ENCODE peak calls at places on chromosomes 3 and 15, in five cellular contexts. One of them, this sample, is unnamed.

GRCh38 chr3:40071683-40072238 is 237.7 kb upstream of the EIF1B start:
- DNase-seq in CD8-positive, alpha-beta T cell: no peak
- DNase-seq in sigmoid colon: no peak
- DNase-seq in brain microvascular endothelial cell: no peak
- DNase-seq in H9: no peak
- DNase-seq in this sample: no peak

GRCh38 chr15:65904301-65904700 is 35.0 kb downstream of the RAB11A start:
- DNase-seq in CD8-positive, alpha-beta T cell: no peak
- DNase-seq in sigmoid colon: no peak
- DNase-seq in H9: peak; percentile 4
- DNase-seq in brain microvascular endothelial cell: peak; percentile 31
- DNase-seq in this sample: no peak

GRCh38 chr15:49023354-49023753 is 22.9 kb downstream of the SECISBP2L start:
- DNase-seq in sigmoid colon: no peak
- DNase-seq in brain microvascular endothelial cell: no peak
- DNase-seq in CD8-positive, alpha-beta T cell: no peak
- DNase-seq in H9: no peak
- DNase-seq in this sample: no peak

GRCh38 chr3:196016485-196016884 is 65.4 kb downstream of the TFRC start:
- DNase-seq in CD8-positive, alpha-beta T cell: no peak
- DNase-seq in sigmoid colon: no peak
- DNase-seq in brain microvascular endothelial cell: peak; percentile 82
- DNase-seq in H9: no peak
- DNase-seq in this sample: peak; percentile 54

GRCh38 chr3:155010416-155010815 is 69.7 kb upstream of the MME start:
- DNase-seq in CD8-positive, alpha-beta T cell: no peak
- DNase-seq in brain microvascular endothelial cell: no peak
- DNase-seq in sigmoid colon: no peak
- DNase-seq in H9: no peak
- DNase-seq in this sample: no peak

GRCh38 chr3:126969586-126969985 is 13.3 kb upstream of the PLXNA1 start:
- DNase-seq in brain microvascular endothelial cell: peak; percentile 47
- DNase-seq in CD8-positive, alpha-beta T cell: no peak
- DNase-seq in sigmoid colon: no peak
- DNase-seq in H9: no peak
- DNase-seq in this sample: no peak

GRCh38 chr15:39491115-39491916 is 89.6 kb upstream of the THBS1 start:
- DNase-seq in H9: no peak
- DNase-seq in brain microvascular endothelial cell: no peak
- DNase-seq in CD8-positive, alpha-beta T cell: no peak
- DNase-seq in sigmoid colon: no peak
- DNase-seq in this sample: no peak

GRCh38 chr3:52032702-52033408 is 23.5 kb downstream of the DUSP7 start:
- DNase-seq in brain microvascular endothelial cell: no peak
- DNase-seq in sigmoid colon: no peak
- DNase-seq in CD8-positive, alpha-beta T cell: no peak
- DNase-seq in H9: no peak
- DNase-seq in this sample: no peak

GRCh38 chr3:61202086-61202485 is 49.2 kb downstream of the FHIT start:
- DNase-seq in sigmoid colon: no peak
- DNase-seq in brain microvascular endothelial cell: no peak
- DNase-seq in H9: no peak
- DNase-seq in CD8-positive, alpha-beta T cell: no peak
- DNase-seq in this sample: no peak

GRCh38 chr3:83065861-83066260 is 1304.4 kb upstream of the GBE1 start:
- DNase-seq in H9: no peak
- DNase-seq in sigmoid colon: no peak
- DNase-seq in brain microvascular endothelial cell: no peak
- DNase-seq in CD8-positive, alpha-beta T cell: no peak
- DNase-seq in this sample: no peak

GRCh38 chr15:81216411-81216810 is 19.7 kb downstream of the IL16 start:
- DNase-seq in CD8-positive, alpha-beta T cell: no peak
- DNase-seq in H9: peak; percentile 68
- DNase-seq in brain microvascular endothelial cell: no peak
- DNase-seq in sigmoid colon: no peak
- DNase-seq in this sample: no peak

GRCh38 chr15:33565099-33565498 is 254.3 kb downstream of the RYR3 start:
- DNase-seq in sigmoid colon: no peak
- DNase-seq in CD8-positive, alpha-beta T cell: no peak
- DNase-seq in H9: no peak
- DNase-seq in brain microvascular endothelial cell: peak; percentile 90
- DNase-seq in this sample: peak; percentile 12

GRCh38 chr3:178915365-178915764 is 156.2 kb downstream of the ZMAT3 start:
- DNase-seq in sigmoid colon: no peak
- DNase-seq in H9: no peak
- DNase-seq in CD8-positive, alpha-beta T cell: no peak
- DNase-seq in brain microvascular endothelial cell: no peak
- DNase-seq in this sample: no peak

GRCh38 chr15:77870195-77871065 is 207.1 kb downstream of the TBC1D2B start:
- DNase-seq in CD8-positive, alpha-beta T cell: no peak
- DNase-seq in sigmoid colon: peak; percentile 68
- DNase-seq in H9: peak; percentile 90
- DNase-seq in brain microvascular endothelial cell: peak; percentile 57
- DNase-seq in this sample: peak; percentile 57

GRCh38 chr15:42056934-42057743 is 36.3 kb upstream of the PLA2G4E start:
- DNase-seq in brain microvascular endothelial cell: peak; percentile 40
- DNase-seq in H9: peak; percentile 95
- DNase-seq in sigmoid colon: no peak
- DNase-seq in CD8-positive, alpha-beta T cell: peak; percentile 76
- DNase-seq in this sample: peak; percentile 61

GRCh38 chr3:13172644-13173013 is 99.4 kb upstream of the IQSEC1 start:
- DNase-seq in CD8-positive, alpha-beta T cell: no peak
- DNase-seq in brain microvascular endothelial cell: no peak
- DNase-seq in H9: no peak
- DNase-seq in sigmoid colon: peak; percentile 46
- DNase-seq in this sample: no peak

GRCh38 chr3:14548321-14548729 is 8.2 kb upstream of the GRIP2 start:
- DNase-seq in CD8-positive, alpha-beta T cell: peak; percentile 35
- DNase-seq in H9: peak; percentile 72
- DNase-seq in sigmoid colon: peak; percentile 74
- DNase-seq in brain microvascular endothelial cell: peak; percentile 65
- DNase-seq in this sample: peak; percentile 29

GRCh38 chr15:98151098-98151497 is 190.6 kb downstream of the ARRDC4 start:
- DNase-seq in H9: no peak
- DNase-seq in CD8-positive, alpha-beta T cell: no peak
- DNase-seq in brain microvascular endothelial cell: no peak
- DNase-seq in sigmoid colon: no peak
- DNase-seq in this sample: no peak

GRCh38 chr3:24394754-24395153 is 99.9 kb downstream of the THRB start:
- DNase-seq in sigmoid colon: no peak
- DNase-seq in brain microvascular endothelial cell: no peak
- DNase-seq in H9: no peak
- DNase-seq in CD8-positive, alpha-beta T cell: no peak
- DNase-seq in this sample: no peak

GRCh38 chr15:58676766-58677165 is 72.7 kb downstream of the ADAM10 start:
- DNase-seq in sigmoid colon: no peak
- DNase-seq in H9: no peak
- DNase-seq in CD8-positive, alpha-beta T cell: no peak
- DNase-seq in brain microvascular endothelial cell: no peak
- DNase-seq in this sample: no peak

GRCh38 chr15:39720721-39721611 is 61.7 kb downstream of the FSIP1 start:
- DNase-seq in sigmoid colon: no peak
- DNase-seq in H9: no peak
- DNase-seq in brain microvascular endothelial cell: peak; percentile 4
- DNase-seq in CD8-positive, alpha-beta T cell: no peak
- DNase-seq in this sample: peak; percentile 82

GRCh38 chr15:39804026-39804425 is 21.4 kb upstream of the FSIP1 start:
- DNase-seq in sigmoid colon: no peak
- DNase-seq in H9: no peak
- DNase-seq in CD8-positive, alpha-beta T cell: no peak
- DNase-seq in brain microvascular endothelial cell: peak; percentile 26
- DNase-seq in this sample: no peak

GRCh38 chr3:95670765-95671164 is 1143.6 kb upstream of the EPHA6 start:
- DNase-seq in H9: no peak
- DNase-seq in sigmoid colon: no peak
- DNase-seq in CD8-positive, alpha-beta T cell: no peak
- DNase-seq in brain microvascular endothelial cell: no peak
- DNase-seq in this sample: no peak

GRCh38 chr3:172199850-172200369 is 160.5 kb downstream of the FNDC3B start:
- DNase-seq in CD8-positive, alpha-beta T cell: no peak
- DNase-seq in brain microvascular endothelial cell: no peak
- DNase-seq in H9: no peak
- DNase-seq in sigmoid colon: no peak
- DNase-seq in this sample: no peak

GRCh38 chr3:184275961-184276910 is at the start of gene ECE2:
- DNase-seq in H9: no peak
- DNase-seq in sigmoid colon: no peak
- DNase-seq in brain microvascular endothelial cell: no peak
- DNase-seq in CD8-positive, alpha-beta T cell: no peak
- DNase-seq in this sample: no peak

GRCh38 chr15:64070965-64071851 is 22.4 kb downstream of the CIAO2A start:
- DNase-seq in CD8-positive, alpha-beta T cell: no peak
- DNase-seq in brain microvascular endothelial cell: peak; percentile 86
- DNase-seq in sigmoid colon: peak; percentile 90
- DNase-seq in H9: no peak
- DNase-seq in this sample: peak; percentile 84

GRCh38 chr3:178623666-178624255 is 87.5 kb downstream of the KCNMB2 start:
- DNase-seq in CD8-positive, alpha-beta T cell: no peak
- DNase-seq in H9: no peak
- DNase-seq in sigmoid colon: no peak
- DNase-seq in brain microvascular endothelial cell: no peak
- DNase-seq in this sample: no peak

GRCh38 chr3:177647876-177648275 is 450.6 kb upstream of the TBL1XR1 start:
- DNase-seq in brain microvascular endothelial cell: no peak
- DNase-seq in CD8-positive, alpha-beta T cell: no peak
- DNase-seq in sigmoid colon: no peak
- DNase-seq in H9: no peak
- DNase-seq in this sample: no peak

GRCh38 chr3:88013592-88013991 is 45.2 kb downstream of the CGGBP1 start:
- DNase-seq in brain microvascular endothelial cell: no peak
- DNase-seq in sigmoid colon: no peak
- DNase-seq in H9: no peak
- DNase-seq in CD8-positive, alpha-beta T cell: no peak
- DNase-seq in this sample: no peak

GRCh38 chr3:2283818-2284217 is 185.2 kb downstream of the CNTN4 start:
- DNase-seq in CD8-positive, alpha-beta T cell: no peak
- DNase-seq in sigmoid colon: no peak
- DNase-seq in brain microvascular endothelial cell: no peak
- DNase-seq in H9: no peak
- DNase-seq in this sample: no peak

GRCh38 chr15:31353931-31354330 is 27.3 kb downstream of the KLF13 start:
- DNase-seq in CD8-positive, alpha-beta T cell: no peak
- DNase-seq in H9: no peak
- DNase-seq in brain microvascular endothelial cell: no peak
- DNase-seq in sigmoid colon: no peak
- DNase-seq in this sample: peak; percentile 14

GRCh38 chr15:64985382-64986033 is 4.2 kb downstream of the SPG21 start:
- DNase-seq in H9: no peak
- DNase-seq in sigmoid colon: no peak
- DNase-seq in CD8-positive, alpha-beta T cell: no peak
- DNase-seq in brain microvascular endothelial cell: no peak
- DNase-seq in this sample: peak; percentile 24

GRCh38 chr3:179046497-179047353 is 24.9 kb downstream of the ZMAT3 start:
- DNase-seq in CD8-positive, alpha-beta T cell: no peak
- DNase-seq in sigmoid colon: no peak
- DNase-seq in brain microvascular endothelial cell: peak; percentile 64
- DNase-seq in H9: no peak
- DNase-seq in this sample: peak; percentile 18

GRCh38 chr3:94146455-94146854 is 83.6 kb downstream of the NSUN3 start:
- DNase-seq in CD8-positive, alpha-beta T cell: no peak
- DNase-seq in H9: no peak
- DNase-seq in sigmoid colon: no peak
- DNase-seq in brain microvascular endothelial cell: no peak
- DNase-seq in this sample: no peak

GRCh38 chr3:46950177-46950576 is 26.4 kb downstream of the CCDC12 start:
- DNase-seq in sigmoid colon: no peak
- DNase-seq in H9: no peak
- DNase-seq in CD8-positive, alpha-beta T cell: no peak
- DNase-seq in brain microvascular endothelial cell: no peak
- DNase-seq in this sample: no peak

GRCh38 chr3:46950661-46951241 is 25.8 kb downstream of the CCDC12 start:
- DNase-seq in sigmoid colon: no peak
- DNase-seq in brain microvascular endothelial cell: no peak
- DNase-seq in CD8-positive, alpha-beta T cell: no peak
- DNase-seq in H9: no peak
- DNase-seq in this sample: no peak

GRCh38 chr3:46947545-46947899 is 29.0 kb downstream of the CCDC12 start:
- DNase-seq in brain microvascular endothelial cell: no peak
- DNase-seq in H9: no peak
- DNase-seq in sigmoid colon: no peak
- DNase-seq in CD8-positive, alpha-beta T cell: no peak
- DNase-seq in this sample: no peak

GRCh38 chr3:46947981-46948791 is 28.4 kb downstream of the CCDC12 start:
- DNase-seq in H9: no peak
- DNase-seq in sigmoid colon: no peak
- DNase-seq in CD8-positive, alpha-beta T cell: peak; percentile 87
- DNase-seq in brain microvascular endothelial cell: peak; percentile 69
- DNase-seq in this sample: no peak

GRCh38 chr3:46948830-46949671 is 27.5 kb downstream of the CCDC12 start:
- DNase-seq in sigmoid colon: peak; percentile 65
- DNase-seq in H9: peak; percentile 41
- DNase-seq in CD8-positive, alpha-beta T cell: no peak
- DNase-seq in brain microvascular endothelial cell: no peak
- DNase-seq in this sample: no peak
- TF ChIP-seq CTCF in sigmoid colon: no peak
- TF ChIP-seq CTCF in H9: peak; percentile 11
- TF ChIP-seq CTCF in CD8-positive, alpha-beta T cell: no peak
- TF ChIP-seq CTCF in brain microvascular endothelial cell: no peak
- TF ChIP-seq CTCF in this sample: no peak

GRCh38 chr3:149489060-149489690 is 14.7 kb downstream of the TM4SF4 start:
- DNase-seq in H9: peak; percentile 52
- DNase-seq in brain microvascular endothelial cell: no peak
- DNase-seq in CD8-positive, alpha-beta T cell: no peak
- DNase-seq in sigmoid colon: no peak
- DNase-seq in this sample: no peak

GRCh38 chr3:149490260-149490971 is 15.9 kb downstream of the TM4SF4 start:
- DNase-seq in H9: no peak
- DNase-seq in sigmoid colon: no peak
- DNase-seq in brain microvascular endothelial cell: no peak
- DNase-seq in CD8-positive, alpha-beta T cell: no peak
- DNase-seq in this sample: no peak

GRCh38 chr3:149493315-149494021 is 19.0 kb downstream of the TM4SF4 start:
- DNase-seq in brain microvascular endothelial cell: no peak
- DNase-seq in H9: no peak
- DNase-seq in CD8-positive, alpha-beta T cell: no peak
- DNase-seq in sigmoid colon: no peak
- DNase-seq in this sample: no peak

GRCh38 chr3:149486726-149487125 is 12.2 kb downstream of the TM4SF4 start:
- DNase-seq in brain microvascular endothelial cell: no peak
- DNase-seq in CD8-positive, alpha-beta T cell: no peak
- DNase-seq in sigmoid colon: no peak
- DNase-seq in H9: no peak
- DNase-seq in this sample: no peak

GRCh38 chr3:149487598-149488197 is 13.2 kb downstream of the TM4SF4 start:
- DNase-seq in CD8-positive, alpha-beta T cell: no peak
- DNase-seq in H9: peak; percentile 70
- DNase-seq in sigmoid colon: no peak
- DNase-seq in brain microvascular endothelial cell: no peak
- DNase-seq in this sample: no peak
- TF ChIP-seq CTCF in CD8-positive, alpha-beta T cell: peak; percentile 32
- TF ChIP-seq CTCF in H9: peak; percentile 76
- TF ChIP-seq CTCF in sigmoid colon: no peak
- TF ChIP-seq CTCF in brain microvascular endothelial cell: peak; percentile 73
- TF ChIP-seq CTCF in this sample: peak; percentile 75

GRCh38 chr3:190012314-190012782 is 108.3 kb downstream of the P3H2 start:
- DNase-seq in CD8-positive, alpha-beta T cell: no peak
- DNase-seq in sigmoid colon: no peak
- DNase-seq in brain microvascular endothelial cell: peak; percentile 28
- DNase-seq in H9: no peak
- DNase-seq in this sample: peak; percentile 35
- TF ChIP-seq CTCF in CD8-positive, alpha-beta T cell: no peak
- TF ChIP-seq CTCF in sigmoid colon: no peak
- TF ChIP-seq CTCF in brain microvascular endothelial cell: peak; percentile 10
- TF ChIP-seq CTCF in H9: no peak
- TF ChIP-seq CTCF in this sample: no peak

GRCh38 chr3:34387831-34388564 is 589.6 kb downstream of the PDCD6IP start:
- DNase-seq in sigmoid colon: no peak
- DNase-seq in H9: peak; percentile 36
- DNase-seq in CD8-positive, alpha-beta T cell: no peak
- DNase-seq in brain microvascular endothelial cell: no peak
- DNase-seq in this sample: no peak
- TF ChIP-seq CTCF in sigmoid colon: no peak
- TF ChIP-seq CTCF in H9: peak; percentile 61
- TF ChIP-seq CTCF in CD8-positive, alpha-beta T cell: no peak
- TF ChIP-seq CTCF in brain microvascular endothelial cell: no peak
- TF ChIP-seq CTCF in this sample: no peak

This sample was measured in HFFc6.